ENCODE peak calls at places on chromosomes 11 and 22, in nine cellular contexts. I, J, K, G, X, T, R, P and E are unnamed samples.

GRCh38 chr11:84316866-84317560 is 1030.8 kb upstream of the CCDC90B start:
- DNase-seq in I (no peak), J (no peak), P (no peak), R (peak), T (peak), X (no peak), K (no peak), G (no peak), E (no peak)

GRCh38 chr11:10920205-10920604 is 62.4 kb upstream of the ZBED5 start:
- DNase-seq in G (no peak), R (no peak), J (peak), T (no peak), I (no peak), K (no peak), P (no peak), X (no peak), E (no peak)

GRCh38 chr22:29695129-29695926 is 24.5 kb upstream of the CABP7 start:
- DNase-seq in G (no peak), T (peak), P (no peak), I (no peak), X (no peak), K (no peak), R (peak), J (no peak), E (no peak)

GRCh38 chr11:134554106-134554505 is 142.1 kb upstream of the B3GAT1 start:
- DNase-seq in J (no peak), R (no peak), T (no peak), G (no peak), K (no peak), P (no peak), X (no peak), I (no peak), E (no peak)

GRCh38 chr11:32434387-32435151 is 770 bp downstream of the WT1 start:
- DNase-seq in K (no peak), J (peak), G (no peak), X (no peak), I (peak), R (no peak), P (peak), T (no peak), E (no peak)

GRCh38 chr22:29635734-29636357 is 32.4 kb downstream of the NF2 start:
- DNase-seq in X (peak), R (peak), K (no peak), T (no peak), I (peak), P (no peak), G (no peak), J (peak), E (peak)

GRCh38 chr22:11042116-11042515 is 4485.9 kb upstream of the OR11H1 start:
- DNase-seq in P (no peak), X (no peak), K (no peak), R (no peak), G (no peak), I (no peak), T (no peak), J (no peak), E (no peak)

GRCh38 chr11:69337211-69337721 is 43.3 kb downstream of the MYEOV start:
- DNase-seq in I (no peak), P (no peak), R (no peak), T (no peak), G (peak), X (peak), J (no peak), K (peak), E (no peak)

GRCh38 chr22:23072911-23073491 is 2.7 kb downstream of the GNAZ start:
- DNase-seq in G (no peak), P (peak), R (no peak), K (no peak), J (no peak), T (peak), X (no peak), I (peak), E (no peak)

GRCh38 chr11:59615132-59615636 is 390 bp downstream of the OSBP start:
- DNase-seq in P (peak), R (peak), K (no peak), I (peak), J (peak), T (no peak), X (no peak), G (peak), E (no peak)

GRCh38 chr22:46676479-46676878 is 56.3 kb downstream of the GRAMD4 start:
- DNase-seq in K (no peak), J (no peak), I (no peak), P (no peak), X (no peak), T (no peak), R (no peak), G (no peak), E (no peak)

GRCh38 chr11:35567737-35568465 is 42.5 kb upstream of the PAMR1 start:
- DNase-seq in X (no peak), G (no peak), I (peak), R (no peak), P (no peak), J (no peak), T (no peak), K (no peak), E (no peak)

GRCh38 chr22:47175151-47175760 is 412.8 kb downstream of the TBC1D22A start:
- DNase-seq in G (peak), R (no peak), P (peak), J (no peak), X (no peak), T (no peak), I (no peak), K (peak), E (no peak)

GRCh38 chr11:6357222-6357621 is 33.1 kb upstream of the SMPD1 start:
- DNase-seq in P (no peak), J (peak), G (no peak), X (no peak), R (peak), I (peak), K (peak), T (peak), E (peak)

GRCh38 chr11:28107331-28107725 is 628 bp downstream of the KIF18A start:
- DNase-seq in J (peak), G (no peak), X (peak), T (no peak), K (no peak), P (no peak), I (no peak), R (no peak), E (no peak)

GRCh38 chr11:36195496-36196346 is 93.5 kb downstream of the COMMD9 start:
- DNase-seq in I (no peak), G (no peak), T (no peak), J (no peak), X (no peak), R (no peak), P (no peak), K (no peak), E (no peak)

GRCh38 chr11:9922806-9923205 is 258.9 kb downstream of the SWAP70 start:
- DNase-seq in K (no peak), R (peak), X (peak), I (no peak), J (no peak), P (no peak), T (no peak), G (no peak), E (no peak)

GRCh38 chr11:128195057-128195751 is 392.2 kb downstream of the ETS1 start:
- DNase-seq in I (no peak), T (no peak), G (no peak), R (no peak), J (peak), X (no peak), K (no peak), P (no peak), E (no peak)

GRCh38 chr11:122022646-122023045 is 93.4 kb downstream of the BLID start:
- DNase-seq in R (no peak), P (no peak), X (no peak), T (no peak), G (no peak), K (no peak), I (no peak), J (no peak), E (no peak)

GRCh38 chr11:68843703-68844312 is 2.1 kb upstream of the CPT1A start:
- DNase-seq in I (peak), J (peak), T (peak), G (peak), R (no peak), K (no peak), P (peak), X (peak), E (no peak)

GRCh38 chr11:133082453-133082781 is 449.9 kb downstream of the OPCML start:
- DNase-seq in X (no peak), P (no peak), J (peak), T (no peak), G (no peak), K (no peak), I (no peak), R (peak), E (no peak)

GRCh38 chr11:9516113-9516512 is 55.3 kb downstream of the ZNF143 start:
- DNase-seq in K (no peak), R (no peak), G (no peak), J (no peak), I (no peak), T (no peak), X (no peak), P (no peak), E (no peak)

GRCh38 chr11:67648796-67649613 is 1.5 kb downstream of the ACY3 start:
- DNase-seq in R (no peak), T (no peak), J (peak), I (no peak), X (no peak), P (peak), K (no peak), G (no peak), E (no peak)

GRCh38 chr11:1302461-1303073 is 6.9 kb downstream of the TOLLIP start:
- DNase-seq in X (no peak), I (no peak), P (peak), K (no peak), T (peak), R (no peak), J (no peak), G (peak), E (no peak)

GRCh38 chr11:70141490-70142014 is 61.5 kb upstream of the FADD start:
- DNase-seq in I (no peak), X (peak), R (peak), G (no peak), T (no peak), P (no peak), J (no peak), K (no peak), E (no peak)

GRCh38 chr11:15208570-15209222 is 94.0 kb downstream of the INSC start:
- DNase-seq in J (peak), R (peak), I (peak), P (peak), X (peak), G (peak), T (peak), K (peak), E (peak)

GRCh38 chr11:118623291-118623655 is 15.9 kb downstream of the PHLDB1 start:
- DNase-seq in R (no peak), G (no peak), X (peak), P (peak), T (no peak), K (no peak), I (peak), J (no peak), E (no peak)

GRCh38 chr11:32312865-32313403 is 122.4 kb downstream of the WT1 start:
- DNase-seq in R (peak), K (no peak), G (no peak), X (peak), T (no peak), J (peak), P (no peak), I (peak), E (no peak)

GRCh38 chr22:32745251-32745995 is 56.1 kb upstream of the TIMP3 start:
- DNase-seq in R (no peak), T (no peak), K (no peak), I (peak), P (no peak), J (peak), G (no peak), X (peak), E (no peak)

GRCh38 chr22:44870021-44870420 is 117.6 kb downstream of the ARHGAP8 start:
- DNase-seq in X (peak), I (peak), K (no peak), R (peak), T (no peak), J (peak), G (no peak), P (no peak), E (no peak)

GRCh38 chr22:22201185-22201924 is 43.2 kb upstream of the VPREB1 start:
- DNase-seq in R (peak), T (no peak), K (peak), X (peak), G (no peak), I (peak), J (peak), P (peak), E (no peak)

GRCh38 chr11:75653532-75653931 is 15.3 kb downstream of the MAP6 start:
- DNase-seq in R (no peak), J (no peak), P (no peak), X (no peak), T (no peak), G (no peak), I (no peak), K (no peak), E (no peak)

GRCh38 chr11:12646478-12646877 is 27.7 kb upstream of the TEAD1 start:
- DNase-seq in G (no peak), T (no peak), P (no peak), X (no peak), K (no peak), R (no peak), J (no peak), I (no peak), E (no peak)

GRCh38 chr11:120256178-120256577 is 16.2 kb downstream of the POU2F3 start:
- DNase-seq in J (no peak), R (no peak), P (peak), I (no peak), X (no peak), T (no peak), G (no peak), K (no peak), E (no peak)

GRCh38 chr11:117815262-117815803 is 9.2 kb downstream of the FXYD2 start:
- DNase-seq in J (peak), P (peak), G (no peak), I (no peak), K (no peak), T (no peak), R (no peak), X (no peak), E (no peak)

GRCh38 chr11:128942272-128942612 is 429 bp downstream of the TP53AIP1 start:
- DNase-seq in G (no peak), J (no peak), I (no peak), X (no peak), P (no peak), R (no peak), T (no peak), K (no peak), E (no peak)

GRCh38 chr11:61298663-61299244 is 3.6 kb upstream of the VWCE start:
- DNase-seq in I (no peak), K (no peak), T (no peak), J (no peak), G (no peak), P (peak), R (no peak), X (no peak), E (no peak)

GRCh38 chr11:61297341-61297740 is 2.2 kb upstream of the VWCE start:
- DNase-seq in G (no peak), X (no peak), R (no peak), T (no peak), J (no peak), P (peak), K (no peak), I (no peak), E (no peak)

GRCh38 chr11:61295596-61295926 is 445 bp upstream of the VWCE start:
- DNase-seq in P (peak), K (no peak), G (no peak), R (no peak), J (no peak), I (no peak), X (no peak), T (peak), E (no peak)

GRCh38 chr11:61294717-61295595 is at the start of gene VWCE:
- DNase-seq in I (no peak), T (peak), J (peak), X (peak), P (peak), R (peak), G (peak), K (no peak), E (no peak)

DNA sequence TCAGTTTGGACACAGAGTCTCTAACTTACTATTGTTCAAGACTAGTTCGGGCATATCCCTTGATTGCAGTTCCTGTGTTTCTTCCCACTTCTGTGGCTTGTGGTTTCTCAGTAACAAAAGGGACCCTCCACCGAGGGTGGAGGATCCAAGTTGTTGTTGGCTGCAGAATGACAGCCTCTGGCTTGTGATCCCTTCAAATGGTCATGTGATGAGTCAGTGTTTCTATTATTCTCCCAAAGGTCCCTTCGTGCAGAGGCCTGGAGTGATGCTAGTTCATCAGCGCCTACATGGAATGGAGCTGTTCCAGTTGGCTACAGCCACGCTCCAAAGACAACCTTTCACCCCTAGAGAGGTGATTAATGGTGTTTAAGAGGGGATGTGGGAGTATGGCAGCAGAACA is 2.6 kb upstream of the VWCE start:
- DNase-seq in K (peak), X (no peak), I (peak), J (peak), P (peak), R (no peak), T (no peak), G (no peak), E (peak)
- TF ChIP-seq CTCF in K (no peak), X (no peak), I (no peak), J (no peak), P (no peak), R (no peak), T (no peak), G (no peak), E (no peak)

GRCh38 chr22:41022470-41023298 is 69.7 kb upstream of the EP300 start:
- DNase-seq in K (peak), R (peak), P (peak), T (peak), I (peak), G (peak), X (peak), J (peak), E (peak)

GRCh38 chr22:41023299-41023623 is 69.1 kb upstream of the EP300 start:
- DNase-seq in P (no peak), T (no peak), I (no peak), X (no peak), R (no peak), J (no peak), G (no peak), K (no peak), E (no peak)

GRCh38 chr22:41021039-41021654 is 70.0 kb downstream of the RBX1 start:
- DNase-seq in X (no peak), T (no peak), P (peak), G (no peak), K (no peak), I (peak), R (peak), J (peak), E (no peak)

DNA sequence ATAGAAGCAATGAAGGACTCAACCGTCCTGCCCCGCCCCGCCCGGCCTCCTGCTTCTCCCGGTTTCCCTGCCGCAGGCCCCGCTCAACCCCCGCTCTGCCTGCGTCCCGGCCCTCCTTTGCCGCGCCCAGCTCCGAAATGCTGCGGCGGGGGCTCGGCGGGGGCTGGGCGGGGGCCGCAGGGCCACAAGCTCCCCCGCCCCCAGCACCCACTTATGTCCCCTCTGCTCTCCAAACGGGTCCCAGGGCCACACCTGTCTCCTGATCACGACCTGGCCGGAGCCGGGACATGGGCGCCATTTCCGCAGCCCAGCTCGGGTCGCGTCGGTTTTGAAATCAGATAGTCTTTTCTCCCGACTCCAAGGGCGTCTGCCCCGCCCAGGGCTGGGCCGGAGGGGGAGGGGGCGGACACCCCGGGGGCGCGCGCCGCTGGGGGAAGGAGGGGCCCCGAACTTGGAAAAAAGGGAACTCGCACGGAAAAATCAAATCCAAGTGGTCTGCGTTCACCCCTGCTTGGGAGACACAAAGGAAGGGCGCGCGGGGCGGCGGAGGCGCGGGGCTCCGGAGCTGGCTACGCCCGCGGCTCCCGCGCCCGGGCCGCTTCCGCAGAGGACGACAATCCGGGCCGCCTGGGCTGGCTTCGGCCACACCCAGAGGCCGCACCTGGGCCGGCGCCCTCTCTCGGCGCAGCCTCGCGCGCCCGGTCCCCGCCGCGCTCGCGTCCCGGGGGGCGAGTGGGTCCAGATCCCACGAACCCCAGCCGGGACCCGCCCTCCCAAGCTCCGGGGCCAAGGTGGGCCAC is 70.5 kb upstream of the EP300 start:
- DNase-seq in G (peak), R (peak), J (peak), X (peak), P (peak), I (peak), T (peak), K (no peak), E (no peak)
- TF ChIP-seq CTCF in G (peak), R (no peak), J (no peak), X (no peak), P (no peak), I (no peak), T (no peak), K (no peak), E (no peak)

DNA sequence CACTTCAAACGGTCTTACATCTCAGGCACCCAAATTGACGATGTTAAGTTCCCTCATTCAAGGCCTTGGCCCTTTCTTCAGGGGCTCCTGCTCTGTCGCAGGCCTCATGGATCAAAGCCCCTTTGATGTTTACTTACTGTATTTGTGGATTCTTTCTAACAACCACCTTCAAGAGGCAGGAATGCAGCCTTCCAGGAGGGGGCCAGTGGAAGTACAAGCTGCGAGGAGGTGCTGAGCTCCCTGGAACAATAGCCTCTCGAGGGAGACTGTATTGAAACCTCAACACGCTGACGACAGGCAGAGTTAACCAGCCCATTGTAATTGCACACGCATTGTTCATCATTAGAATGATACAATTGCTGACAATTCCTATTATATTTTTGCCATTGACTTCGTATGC is 209.1 kb downstream of the ST3GAL4 start:
- DNase-seq in I (no peak), P (no peak), X (no peak), R (no peak), G (no peak), T (no peak), J (no peak), K (no peak), E (no peak)
- TF ChIP-seq CTCF in I (no peak), P (no peak), X (no peak), R (no peak), G (no peak), T (no peak), J (no peak), K (no peak), E (no peak)

DNA sequence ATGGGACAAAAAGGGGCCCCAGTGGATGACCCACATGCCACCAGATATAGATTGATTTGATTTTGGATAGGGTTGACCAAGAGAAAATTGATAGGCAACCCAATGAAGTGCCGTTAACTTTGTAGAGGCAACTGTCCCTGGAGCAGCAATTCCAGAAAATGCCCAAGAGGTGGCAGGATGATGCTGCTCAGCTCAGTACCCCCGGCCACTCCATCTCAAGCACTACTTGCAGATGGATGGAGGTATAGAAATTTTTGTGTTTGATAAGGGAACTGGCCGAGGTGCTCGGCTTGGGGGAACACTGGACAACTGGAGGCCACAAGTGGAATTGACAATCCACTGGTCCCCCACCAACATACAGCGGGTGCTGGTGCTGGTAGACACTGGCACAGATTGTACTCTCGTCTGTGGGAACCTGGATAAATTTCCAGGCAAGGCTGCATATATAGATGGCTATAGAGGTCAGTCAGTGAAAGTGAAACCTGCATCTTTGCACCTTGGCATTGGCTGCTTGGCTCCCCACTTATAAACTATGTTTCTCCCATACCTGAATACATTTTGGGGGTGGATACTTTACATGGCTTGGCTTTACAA is 86.3 kb downstream of the CCDC83 start:
- DNase-seq in G (no peak), R (peak), P (no peak), X (peak), J (peak), T (peak), I (peak), K (peak), E (peak)
- TF ChIP-seq CTCF in G (peak), R (peak), P (peak), X (peak), J (peak), T (peak), I (peak), K (peak), E (peak)